ENCODE peak calls at places on chromosomes 16 and 17, in six cellular contexts. H is fibroblast of lung, Z is IMR-90, B is brain microvascular endothelial cell, E is hepatocyte, F is cardiac fibroblast. K is an unnamed sample.

GRCh38 chr17:57108656-57109392 is 23.8 kb downstream of the AKAP1 start:
- DNase-seq in Z (no peak), B (no peak), F (no peak), H (no peak), E (no peak), K (no peak)

GRCh38 chr17:6592193-6592592 is 35.8 kb upstream of the PITPNM3 start:
- DNase-seq in E (peak; percentile 41), H (no peak), F (no peak), Z (peak; percentile 55), B (no peak), K (peak; percentile 38)

GRCh38 chr17:55458977-55459376 is 37.3 kb upstream of the MMD start:
- DNase-seq in F (peak; percentile 31), Z (peak; percentile 89), H (peak; percentile 73), E (no peak), B (peak; percentile 77), K (peak; percentile 65)

GRCh38 chr17:39737761-39738567 is at the start of gene GRB7:
- DNase-seq in B (no peak), H (no peak), F (no peak), Z (no peak), E (peak; percentile 85), K (no peak)

GRCh38 chr17:35052780-35053179 is 10.7 kb downstream of the RFFL start:
- DNase-seq in H (no peak), Z (no peak), E (no peak), B (no peak), F (no peak), K (no peak)

GRCh38 chr16:66486199-66486772 is 59.2 kb downstream of the BEAN1 start:
- DNase-seq in E (no peak), F (no peak), B (no peak), Z (no peak), H (no peak), K (no peak)

GRCh38 chr16:23952128-23953041 is 116.6 kb downstream of the PRKCB start:
- DNase-seq in B (peak; percentile 14), H (no peak), F (no peak), E (peak; percentile 74), Z (peak; percentile 21), K (peak; percentile 33)

GRCh38 chr16:63850979-63851378 is 1270.9 kb downstream of the CDH11 start:
- DNase-seq in Z (no peak), F (no peak), E (no peak), H (no peak), B (no peak), K (no peak)

GRCh38 chr16:82653550-82654511 is 27.1 kb downstream of the CDH13 start:
- DNase-seq in H (peak; percentile 86), F (peak; percentile 88), E (peak; percentile 66), Z (peak; percentile 95), B (peak; percentile 93), K (peak; percentile 96)

GRCh38 chr16:1105888-1106620 is 10.0 kb upstream of the C1QTNF8 start:
- DNase-seq in E (peak; percentile 91), F (peak; percentile 62), H (peak; percentile 42), Z (peak; percentile 33), B (peak; percentile 20), K (peak; percentile 63)

GRCh38 chr16:63530208-63530607 is 1494.0 kb upstream of the CDH8 start:
- DNase-seq in Z (no peak), E (peak; percentile 3), B (no peak), F (peak; percentile 2), H (no peak), K (no peak)

GRCh38 chr16:12833939-12834338 is 30.3 kb upstream of the CPPED1 start:
- DNase-seq in F (no peak), E (peak; percentile 28), Z (no peak), H (no peak), B (no peak), K (no peak)

GRCh38 chr17:57902117-57902799 is 52.4 kb upstream of the MRPS23 start:
- DNase-seq in F (no peak), H (no peak), Z (no peak), B (no peak), E (no peak), K (no peak)

GRCh38 chr16:4780235-4780634 is 7.9 kb downstream of the SEPTIN12 start:
- DNase-seq in B (no peak), H (peak; percentile 9), Z (peak; percentile 23), E (no peak), F (no peak), K (no peak)

GRCh38 chr16:14608111-14608566 is 21.9 kb downstream of the PARN start:
- DNase-seq in F (no peak), H (no peak), E (no peak), B (no peak), Z (no peak), K (no peak)

GRCh38 chr17:48555183-48555615 is 10.3 kb upstream of the HOXB2 start:
- DNase-seq in E (peak; percentile 85), H (peak; percentile 99), B (no peak), F (peak; percentile 87), Z (peak; percentile 99), K (no peak)

GRCh38 chr17:50593321-50593720 is 32.8 kb downstream of the CACNA1G start:
- DNase-seq in Z (no peak), E (peak; percentile 77), F (no peak), B (no peak), H (no peak), K (no peak)

GRCh38 chr17:17151962-17152361 is 54.2 kb downstream of the PLD6 start:
- DNase-seq in E (peak; percentile 32), F (peak; percentile 93), B (peak; percentile 92), Z (peak; percentile 96), H (peak; percentile 92), K (peak; percentile 90)

GRCh38 chr17:34379876-34380275 is 16.8 kb upstream of the CCL1 start:
- DNase-seq in E (no peak), H (no peak), Z (no peak), B (no peak), F (peak; percentile 40), K (peak; percentile 5)

GRCh38 chr17:45170976-45171337 is 9.3 kb downstream of the HEXIM2 start:
- DNase-seq in F (peak; percentile 93), E (peak; percentile 78), Z (peak; percentile 52), H (peak; percentile 86), B (peak; percentile 51), K (peak; percentile 73)

GRCh38 chr16:84024854-84025253 is 17.7 kb downstream of the SLC38A8 start:
- DNase-seq in H (peak; percentile 78), E (no peak), B (peak; percentile 64), F (peak; percentile 55), Z (peak; percentile 90), K (peak; percentile 58)

GRCh38 chr17:1108810-1109605 is 70.8 kb downstream of the ABR start:
- DNase-seq in Z (peak; percentile 44), B (no peak), H (peak; percentile 61), E (peak; percentile 81), F (peak; percentile 68), K (peak; percentile 49)

GRCh38 chr17:44066204-44066930 is at the start of gene LSM12:
- DNase-seq in E (peak; percentile 96), Z (peak; percentile 88), F (peak; percentile 93), H (peak; percentile 88), B (peak; percentile 70), K (peak; percentile 93)

GRCh38 chr16:21226749-21227148 is 6.8 kb upstream of the ANKS4B start:
- DNase-seq in F (no peak), Z (no peak), B (no peak), H (no peak), E (no peak), K (no peak)

DNA sequence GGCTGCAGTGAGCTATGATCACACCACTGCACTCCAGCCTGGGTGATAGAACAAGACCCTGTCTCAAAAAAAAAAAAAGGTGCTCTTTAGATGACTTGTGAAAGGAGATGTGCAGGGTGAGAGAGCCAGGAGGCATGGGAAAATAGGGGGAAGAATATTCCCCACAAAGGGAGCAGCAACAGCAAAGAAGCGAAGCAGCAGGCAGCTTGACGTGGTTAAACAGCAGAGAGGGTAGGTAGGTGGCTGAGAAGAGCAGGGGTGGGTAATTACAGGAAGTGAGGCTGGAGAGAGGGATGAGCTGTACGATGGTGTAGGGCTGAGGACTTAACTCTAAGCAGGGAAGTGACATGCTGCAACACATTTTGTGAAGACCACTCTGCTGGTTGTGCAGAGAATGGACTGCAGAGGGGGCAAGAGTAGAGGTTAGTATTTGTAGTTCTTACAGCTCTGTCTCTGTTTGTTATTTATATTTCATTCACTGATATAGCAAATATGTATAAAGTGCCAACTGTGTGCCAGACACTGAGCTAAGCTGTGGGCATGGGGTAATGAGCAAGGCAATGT is 1.6 kb downstream of the HEATR3 start:
- DNase-seq in H (peak; percentile 69), F (peak; percentile 75), B (peak; percentile 60), E (peak; percentile 53), Z (peak; percentile 74), K (peak; percentile 85)
- TF ChIP-seq CTCF in H (peak; percentile 70), F (peak; percentile 51), B (peak; percentile 77), E (peak; percentile 52), Z (peak; percentile 65), K (peak; percentile 76)

DNA sequence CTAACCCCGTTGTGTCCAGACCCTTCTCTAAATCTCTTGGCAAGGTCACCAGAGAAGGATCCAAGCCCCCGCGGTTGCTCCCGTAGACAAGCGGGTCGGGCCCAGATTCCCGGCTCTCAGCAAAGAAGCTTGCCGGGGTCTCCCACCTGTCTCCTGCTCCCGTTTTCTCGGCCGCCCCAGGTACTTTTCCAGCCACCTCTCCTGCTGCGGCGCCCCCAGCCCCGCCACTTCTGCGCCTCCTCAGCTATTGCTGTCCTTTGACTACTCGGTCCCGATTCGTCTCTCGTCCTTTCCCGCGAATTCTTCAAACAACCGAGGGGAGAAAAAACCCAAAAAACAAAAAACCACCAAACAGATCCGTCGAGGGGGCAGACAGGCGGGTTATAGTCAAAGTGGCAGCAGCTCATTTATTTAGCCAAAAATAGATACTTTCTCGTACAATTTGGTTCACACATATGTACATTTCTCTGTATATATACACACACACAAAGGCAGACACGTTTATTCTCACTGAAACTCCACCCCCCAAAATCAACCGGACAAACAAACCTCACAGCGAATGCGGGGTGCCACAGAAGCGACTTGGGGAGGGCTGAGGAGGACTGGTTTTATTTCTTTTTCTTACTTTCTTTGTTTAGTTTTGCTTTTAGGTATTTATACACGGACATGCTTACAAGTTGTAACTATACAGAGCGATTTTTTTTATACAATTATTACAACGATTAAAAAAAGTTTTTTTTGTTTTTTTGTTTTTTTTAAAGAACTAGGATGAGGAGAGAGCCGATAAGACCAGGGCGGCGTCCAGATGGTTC is 3.5 kb downstream of the IRX3 start:
- DNase-seq in Z (no peak), H (no peak), B (no peak), E (no peak), F (no peak), K (no peak)
- H3K4me3 ChIP-seq in Z (no peak overlapping the region), H (no peak overlapping the region), B (peak overlapping the region; percentile 64), E (peak overlapping the region; percentile 3), F (no peak overlapping the region), K (no peak overlapping the region)

GRCh38 chr16:89700649-89701424 is 668 bp downstream of the SPATA2L start:
- DNase-seq in Z (peak; percentile 24), E (peak; percentile 93), F (peak; percentile 43), B (no peak), H (peak; percentile 15), K (peak; percentile 61)
- TF ChIP-seq CTCF in Z (peak; percentile 40), E (peak; percentile 31), F (no peak), B (peak; percentile 33), H (no peak), K (no peak)

DNA sequence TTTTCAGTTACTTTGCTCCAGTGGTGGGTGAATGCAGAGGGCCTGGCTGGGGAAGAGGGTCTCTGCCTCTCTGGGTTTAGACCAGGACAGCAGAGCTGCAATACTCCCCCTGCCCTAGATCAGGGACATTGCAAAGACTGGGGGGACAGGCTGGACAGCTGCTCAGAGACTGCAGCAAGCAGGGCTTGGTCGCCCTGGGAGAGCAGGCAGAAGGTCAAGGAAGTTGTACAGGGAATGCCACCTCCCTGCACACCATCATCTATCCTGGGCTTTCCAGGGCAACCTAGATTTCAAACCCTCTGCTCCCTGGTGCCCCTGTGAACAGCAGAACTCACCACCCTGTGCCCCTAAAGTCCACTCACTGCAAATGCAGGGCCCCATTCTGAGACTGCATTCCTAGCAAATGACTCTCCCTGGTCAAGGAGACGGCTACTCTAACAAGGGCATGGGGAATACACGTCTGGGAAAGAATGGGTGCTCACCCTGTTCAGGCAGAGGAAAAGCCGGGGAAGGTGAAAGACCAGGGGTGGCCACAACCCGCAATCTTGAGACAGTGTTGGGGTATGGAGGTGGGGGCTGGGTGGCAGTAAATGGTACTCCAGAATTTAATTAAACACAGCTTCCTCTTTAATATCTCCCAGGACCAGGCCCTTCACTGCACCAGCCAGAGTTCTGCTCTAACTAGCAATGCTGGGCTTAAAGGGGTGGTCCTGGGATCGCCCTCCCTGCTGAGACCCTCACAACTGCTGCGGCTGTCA is 1.0 kb downstream of the KIFC3 start:
- DNase-seq in B (peak; percentile 66), F (peak; percentile 70), Z (peak; percentile 75), E (peak; percentile 67), H (peak; percentile 61), K (peak; percentile 78)
- H3K4me3 ChIP-seq in B (peak overlapping the region; percentile 76), F (peak overlapping the region; percentile 67), Z (peak overlapping the region; percentile 84), E (peak overlapping the region; percentile 57), H (peak overlapping the region; percentile 59), K (peak overlapping the region; percentile 81)